ENCODE peak calls at places on chromosomes 6 and 20, in six cellular contexts. K, A, Z, F, H and O are unnamed samples.
A peak's percentile ranks its signal among the peaks of the same experiment; 100 is the strongest.

GRCh38 chr20:3199976-3200755 is 4.3 kb downstream of the DDRGK1 start:
- DNase-seq in K (no peak), A (no peak), F (no peak), H (no peak), Z (no peak), O (no peak)

GRCh38 chr6:100472674-100473073 is 8.0 kb upstream of the SIM1 start:
- DNase-seq in F (peak; percentile 80), Z (no peak), K (no peak), A (no peak), H (peak; percentile 47), O (no peak)

GRCh38 chr6:166173292-166173951 is 5.8 kb upstream of the TBXT start:
- DNase-seq in H (no peak), K (no peak), F (no peak), Z (peak; percentile 2), A (no peak), O (peak; percentile 61)

GRCh38 chr20:37356961-37357371 is 11.0 kb downstream of the SRC start:
- DNase-seq in K (no peak), F (no peak), H (no peak), Z (no peak), A (no peak), O (no peak)

GRCh38 chr6:33198159-33198852 is 2.2 kb downstream of the RXRB start:
- DNase-seq in A (no peak), H (no peak), Z (no peak), K (no peak), F (no peak), O (no peak)

GRCh38 chr20:61119263-61119662 is 132.8 kb upstream of the CDH4 start:
- DNase-seq in K (no peak), H (peak; percentile 27), Z (no peak), F (no peak), A (no peak), O (no peak)

GRCh38 chr20:10710995-10711775 is 37.4 kb upstream of the JAG1 start:
- DNase-seq in K (no peak), H (no peak), A (no peak), F (no peak), Z (no peak), O (no peak)

GRCh38 chr20:22106308-22106938 is 401.0 kb downstream of the PAX1 start:
- DNase-seq in Z (peak; percentile 11), F (no peak), K (no peak), H (peak; percentile 65), A (no peak), O (peak; percentile 46)

GRCh38 chr20:61420056-61420455 is 168.0 kb downstream of the CDH4 start:
- DNase-seq in F (no peak), A (no peak), K (no peak), H (no peak), Z (no peak), O (no peak)

GRCh38 chr6:93210908-93211307 is 208.5 kb downstream of the EPHA7 start:
- DNase-seq in F (no peak), K (no peak), A (no peak), Z (no peak), H (no peak), O (no peak)

GRCh38 chr20:5173763-5174162 is 47.0 kb downstream of the CDS2 start:
- DNase-seq in A (no peak), H (no peak), F (no peak), K (no peak), Z (no peak), O (no peak)

GRCh38 chr6:163941471-163941980 is 527.0 kb downstream of the QKI start:
- DNase-seq in A (no peak), K (no peak), H (no peak), Z (no peak), F (no peak), O (no peak)

GRCh38 chr20:59955131-59955796 is 3.0 kb upstream of the CDH26 start:
- DNase-seq in Z (peak; percentile 84), H (peak; percentile 35), A (no peak), F (no peak), K (no peak), O (peak; percentile 23)

GRCh38 chr6:108097882-108098281 is 23.3 kb upstream of the OSTM1 start:
- DNase-seq in Z (no peak), A (no peak), K (no peak), F (peak; percentile 50), H (no peak), O (no peak)

GRCh38 chr6:21873562-21873961 is 280.0 kb downstream of the SOX4 start:
- DNase-seq in H (peak; percentile 85), F (peak; percentile 93), K (peak; percentile 54), Z (no peak), A (no peak), O (no peak)

GRCh38 chr6:13565921-13566320 is 8.5 kb upstream of the SIRT5 start:
- DNase-seq in H (no peak), F (no peak), K (no peak), Z (no peak), A (no peak), O (no peak)